ENCODE peak calls at places on chromosomes 2 and 18, in ten cellular contexts. T, W, N, J, G, U, V, K, Z and I are unnamed samples.

GRCh38 chr2:206993964-206994363 is 54.6 kb downstream of the CPO start:
- DNase-seq in T (no peak), W (no peak), N (no peak), J (no peak), G (peak; percentile 13), U (no peak), V (no peak), K (no peak), Z (no peak), I (no peak)

GRCh38 chr18:68992719-68993482 is 195.0 kb downstream of the CCDC102B start:
- DNase-seq in T (no peak), W (no peak), N (no peak), J (no peak), G (no peak), U (no peak), V (no peak), K (no peak), Z (no peak), I (peak; percentile 32)

GRCh38 chr2:41937921-41938708 is 109.7 kb upstream of the PKDCC start:
- DNase-seq in T (no peak), W (no peak), N (no peak), J (peak; percentile 64), G (no peak), U (no peak), V (no peak), K (no peak), Z (peak; percentile 49), I (no peak)

GRCh38 chr2:7867858-7868257 is 814.0 kb upstream of the ID2 start:
- DNase-seq in T (no peak), W (no peak), N (no peak), J (no peak), G (no peak), U (no peak), V (peak; percentile 81), K (no peak), Z (no peak), I (no peak)

GRCh38 chr2:20675701-20676352 is 8.9 kb downstream of the GDF7 start:
- DNase-seq in T (no peak), W (no peak), N (no peak), J (peak; percentile 51), G (peak; percentile 62), U (no peak), V (peak; percentile 79), K (no peak), Z (no peak), I (no peak)

GRCh38 chr2:104766683-104767082 is 87.2 kb upstream of the POU3F3 start:
- DNase-seq in T (peak; percentile 74), W (no peak), N (peak; percentile 25), J (no peak), G (no peak), U (no peak), V (no peak), K (no peak), Z (no peak), I (no peak)

GRCh38 chr2:116922414-116922813 is 892.1 kb upstream of the DDX18 start:
- DNase-seq in T (no peak), W (no peak), N (no peak), J (no peak), G (no peak), U (no peak), V (no peak), K (no peak), Z (no peak), I (no peak)

GRCh38 chr18:36756262-36756661 is 72.5 kb downstream of the TPGS2 start:
- DNase-seq in T (no peak), W (no peak), N (no peak), J (no peak), G (no peak), U (no peak), V (no peak), K (no peak), Z (no peak), I (no peak)

DNA sequence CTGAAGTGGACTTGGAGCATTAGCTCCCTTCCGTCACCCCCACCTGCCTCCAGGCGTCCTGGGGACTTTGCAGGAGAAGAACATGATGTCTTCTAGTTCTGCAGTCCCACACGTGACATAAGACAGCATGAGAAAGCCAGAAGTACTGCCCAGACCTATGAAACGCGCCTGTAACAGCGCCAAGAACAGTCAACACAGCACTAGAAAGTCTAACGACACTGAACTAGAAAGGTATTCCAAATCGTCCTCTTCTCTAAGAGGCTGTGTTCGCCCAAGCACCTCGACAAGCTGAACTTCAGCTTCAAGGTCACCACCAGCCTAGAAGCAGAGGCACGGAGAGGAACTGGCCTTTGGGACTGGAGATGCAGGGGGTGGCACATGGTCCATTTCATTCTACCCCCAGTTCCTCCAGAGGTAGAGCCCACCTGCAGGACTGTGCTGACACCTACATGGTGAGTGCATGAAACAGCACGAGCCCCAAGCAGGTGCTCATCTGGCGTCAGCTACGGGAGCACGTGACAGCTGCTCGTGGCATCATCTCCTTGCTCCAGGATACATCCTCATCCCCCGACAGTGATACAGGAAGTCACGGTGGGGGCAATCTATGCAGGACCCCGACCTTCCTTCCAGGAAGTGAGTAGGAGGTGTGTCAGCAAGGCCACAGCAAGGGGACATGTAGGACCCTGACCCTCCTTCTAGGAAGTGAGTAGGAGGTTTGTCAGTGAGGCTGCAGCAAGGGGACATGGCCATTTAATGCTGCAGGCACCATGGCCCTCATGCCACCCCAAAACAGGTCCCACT is 3.7 kb downstream of the HDAC4 start:
- DNase-seq in T (no peak), W (no peak), N (no peak), J (no peak), G (peak; percentile 57), U (no peak), V (peak; percentile 48), K (peak; percentile 70), Z (peak; percentile 84), I (no peak)
- H3K4me3 ChIP-seq in T (no peak overlapping the region), W (no peak overlapping the region), N (no peak overlapping the region), J (no peak overlapping the region), G (no peak overlapping the region), U (no peak overlapping the region), V (no peak overlapping the region), K (no peak overlapping the region), Z (no peak overlapping the region), I (no peak overlapping the region)

GRCh38 chr2:181682795-181683517 is 2.6 kb upstream of the NEUROD1 start:
- DNase-seq in T (no peak), W (no peak), N (no peak), J (peak; percentile 32), G (no peak), U (no peak), V (no peak), K (no peak), Z (no peak), I (no peak)

GRCh38 chr2:181680055-181680936 is at the start of gene NEUROD1:
- DNase-seq in T (no peak), W (no peak), N (no peak), J (peak; percentile 86), G (peak; percentile 51), U (no peak), V (no peak), K (no peak), Z (no peak), I (no peak)

GRCh38 chr2:181679544-181679979 is 755 bp downstream of the NEUROD1 start:
- DNase-seq in T (no peak), W (no peak), N (no peak), J (no peak), G (no peak), U (no peak), V (no peak), K (no peak), Z (no peak), I (no peak)

GRCh38 chr2:181682026-181682789 is 1.9 kb upstream of the NEUROD1 start:
- DNase-seq in T (no peak), W (no peak), N (no peak), J (no peak), G (peak; percentile 7), U (no peak), V (no peak), K (no peak), Z (no peak), I (no peak)

DNA sequence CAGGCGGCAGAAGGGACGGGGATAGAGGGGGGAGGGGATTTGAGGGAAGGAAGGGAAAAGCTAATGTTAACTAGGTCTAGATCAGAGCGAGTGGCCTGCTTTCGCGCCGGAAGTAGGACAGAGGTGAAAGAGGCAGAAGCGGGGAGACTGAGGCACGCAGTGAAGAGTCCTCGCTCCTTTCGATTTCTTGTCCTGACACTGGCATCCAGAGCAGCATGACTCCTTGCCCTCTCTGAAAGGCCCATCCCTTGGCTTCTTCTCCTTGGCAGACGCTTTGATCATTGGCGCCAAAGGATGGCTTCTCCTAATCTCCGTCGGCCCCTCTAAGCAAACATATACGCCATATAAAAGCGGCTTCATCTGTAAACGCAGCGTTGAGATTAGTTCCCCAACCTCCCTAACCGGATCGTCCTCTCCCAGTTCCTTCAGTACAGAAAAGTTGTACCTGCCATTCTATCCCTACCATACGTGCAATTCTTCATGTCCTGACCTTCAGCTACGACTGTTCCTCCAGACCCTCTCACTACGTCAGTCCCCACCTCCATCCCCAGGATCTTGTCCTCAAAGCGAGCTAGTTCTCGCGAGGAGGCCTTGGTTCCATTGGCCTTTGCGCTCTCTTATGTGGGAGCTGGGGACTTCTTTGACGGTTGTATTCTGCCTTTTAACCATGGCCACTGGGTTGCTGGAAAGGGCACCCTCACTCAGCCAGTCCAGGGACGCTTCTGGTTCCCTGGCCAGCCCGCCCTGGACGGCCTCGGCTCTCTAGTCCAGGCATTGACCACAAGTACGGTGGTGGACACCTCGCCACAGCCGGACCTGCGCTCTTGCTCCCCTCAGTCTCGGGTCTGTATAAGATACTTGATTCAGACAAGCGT is 857 bp upstream of the NEUROD1 start:
- DNase-seq in T (no peak), W (no peak), N (no peak), J (no peak), G (no peak), U (no peak), V (no peak), K (no peak), Z (no peak), I (no peak)
- H3K4me3 ChIP-seq in T (peak overlapping the region; percentile 9), W (no peak overlapping the region), N (no peak overlapping the region), J (peak overlapping the region; percentile 39), G (no peak overlapping the region), U (no peak overlapping the region), V (no peak overlapping the region), K (no peak overlapping the region), Z (peak overlapping the region; percentile 15), I (no peak overlapping the region)

DNA sequence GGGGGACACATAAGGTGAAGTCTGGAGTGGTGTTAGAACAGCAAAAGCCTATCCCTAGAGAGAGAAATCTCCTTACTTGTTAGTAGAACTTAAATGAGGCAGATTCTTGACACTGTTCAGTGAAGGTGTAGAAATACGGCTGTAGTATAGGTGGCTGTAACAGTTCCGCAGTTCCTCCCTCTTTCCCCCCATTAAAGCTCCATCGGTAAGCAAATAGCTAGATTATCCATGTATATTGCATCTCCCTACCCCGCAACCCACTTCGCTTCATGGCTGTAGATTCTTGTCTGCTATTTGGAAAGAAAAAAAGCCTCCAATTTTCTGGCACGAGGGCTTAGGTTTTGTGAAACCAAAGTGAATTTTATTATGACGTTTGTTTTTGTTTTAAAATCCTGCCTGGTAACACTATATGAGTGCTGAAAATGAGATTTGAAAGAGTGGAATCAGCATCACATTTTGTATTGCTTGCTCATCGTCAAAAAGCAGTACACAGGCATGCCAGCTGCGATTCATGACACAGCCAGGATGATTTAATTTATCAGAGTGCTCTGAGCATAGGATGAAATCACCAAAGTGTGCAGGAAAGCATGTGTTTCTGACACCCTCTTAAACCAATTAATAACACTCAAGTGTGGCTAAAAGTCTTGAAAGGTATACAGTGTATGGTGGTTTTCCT is 1.4 kb downstream of the FAM171B start:
- DNase-seq in T (peak; percentile 66), W (no peak), N (peak; percentile 54), J (no peak), G (no peak), U (no peak), V (peak; percentile 33), K (no peak), Z (no peak), I (no peak)
- H3K4me3 ChIP-seq in T (peak overlapping the region; percentile 81), W (peak overlapping the region; percentile 84), N (peak overlapping the region; percentile 72), J (peak overlapping the region; percentile 89), G (no peak overlapping the region), U (peak overlapping the region; percentile 82), V (peak overlapping the region; percentile 0), K (peak overlapping the region; percentile 25), Z (peak overlapping the region; percentile 86), I (no peak overlapping the region)

GRCh38 chr2:201406077-201406662 is 45.1 kb downstream of the TRAK2 start:
- DNase-seq in T (no peak), W (no peak), N (peak; percentile 80), J (no peak), G (peak; percentile 60), U (peak; percentile 59), V (no peak), K (no peak), Z (no peak), I (no peak)

GRCh38 chr2:201403904-201404303 is 46.8 kb upstream of the FLACC1 start:
- DNase-seq in T (no peak), W (peak; percentile 71), N (peak; percentile 60), J (peak; percentile 20), G (no peak), U (no peak), V (no peak), K (no peak), Z (no peak), I (no peak)

GRCh38 chr2:201407265-201407664 is 44.0 kb downstream of the TRAK2 start:
- DNase-seq in T (no peak), W (no peak), N (no peak), J (no peak), G (no peak), U (no peak), V (no peak), K (no peak), Z (no peak), I (no peak)

GRCh38 chr2:201402651-201403573 is 45.8 kb upstream of the FLACC1 start:
- DNase-seq in T (no peak), W (no peak), N (peak; percentile 47), J (no peak), G (no peak), U (peak; percentile 76), V (no peak), K (no peak), Z (no peak), I (no peak)

DNA sequence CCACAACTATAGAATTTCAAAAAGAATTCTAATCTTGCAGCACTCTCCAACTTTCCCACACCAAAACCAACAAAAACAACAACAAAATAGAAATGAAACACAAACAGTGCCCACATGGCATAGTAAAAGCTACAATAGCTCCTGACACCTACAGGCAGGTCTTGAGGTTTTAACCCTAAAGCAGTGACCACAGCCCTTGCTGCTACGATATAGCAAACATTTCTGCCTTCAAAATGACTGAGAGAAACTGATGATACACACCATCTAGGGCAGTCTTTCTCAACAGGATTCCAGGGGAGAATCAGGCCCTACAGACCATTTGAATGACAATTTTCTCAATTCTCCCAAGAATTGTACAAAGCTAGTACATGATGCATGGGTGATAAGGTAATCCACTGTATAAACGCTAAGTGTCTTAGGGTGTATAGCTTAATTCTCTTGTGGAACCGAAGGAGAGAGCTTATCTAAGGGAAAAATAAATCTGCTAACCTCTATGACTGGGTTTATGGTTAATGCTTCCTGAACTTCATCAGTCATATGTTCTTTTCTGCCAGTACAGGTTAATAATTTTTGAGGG is 46.5 kb downstream of the TRAK2 start:
- DNase-seq in T (no peak), W (no peak), N (no peak), J (no peak), G (no peak), U (no peak), V (no peak), K (no peak), Z (no peak), I (no peak)
- H3K4me3 ChIP-seq in T (no peak overlapping the region), W (no peak overlapping the region), N (no peak overlapping the region), J (no peak overlapping the region), G (no peak overlapping the region), U (no peak overlapping the region), V (no peak overlapping the region), K (no peak overlapping the region), Z (no peak overlapping the region), I (no peak overlapping the region)